ENCODE peak calls at places on chromosome 19, in five cellular contexts. G is GM23338, F is HCT116, D is H1, A is Panc1. E is an unnamed sample. For H3K4me1, the result is how much of the 10 kb centered on the place peaks cover.

GRCh38 chr19:13275016-13275722 is 125.0 kb downstream of the IER2 start:
- DNase-seq in F (no peak), A (no peak), G (no peak), D (no peak), E (no peak)

GRCh38 chr19:12721656-12722565 is 1.8 kb downstream of the TNPO2 start:
- DNase-seq in D (peak), A (no peak), F (no peak), G (peak), E (peak)

GRCh38 chr19:31340059-31341025 is 8.9 kb downstream of the TSHZ3 start:
- DNase-seq in F (no peak), D (no peak), G (peak), A (no peak), E (no peak)

GRCh38 chr19:517721-518136 is 10.4 kb downstream of the TPGS1 start:
- DNase-seq in A (no peak), F (no peak), D (no peak), G (no peak), E (peak)

GRCh38 chr19:38839816-38840582 is 8.4 kb upstream of the ECH1 start:
- DNase-seq in A (no peak), F (no peak), D (no peak), G (no peak), E (no peak)

GRCh38 chr19:33429891-33430673 is 56.6 kb downstream of the CEBPG start:
- DNase-seq in D (no peak), G (no peak), A (no peak), F (no peak), E (peak)

GRCh38 chr19:3822683-3823344 is 36.6 kb upstream of the MATK start:
- DNase-seq in G (no peak), A (no peak), F (no peak), D (no peak), E (no peak)

GRCh38 chr19:53509443-53509842 is 28.5 kb upstream of the ZNF331 start:
- DNase-seq in D (no peak), G (no peak), F (no peak), A (no peak), E (no peak)

GRCh38 chr19:43720936-43721335 is 5.1 kb downstream of the IRGC start:
- DNase-seq in A (no peak), F (no peak), G (no peak), D (no peak), E (no peak)

GRCh38 chr19:23992348-23992747 is 77.7 kb downstream of the ZNF726 start:
- DNase-seq in A (no peak), D (no peak), G (no peak), F (no peak), E (no peak)

GRCh38 chr19:719081-719512 is 10.4 kb downstream of the PALM start:
- DNase-seq in F (no peak), D (no peak), A (no peak), G (peak), E (peak)

GRCh38 chr19:5864725-5865486 is 5.4 kb downstream of the FUT5 start:
- DNase-seq in A (no peak), F (no peak), D (no peak), G (peak), E (no peak)

GRCh38 chr19:7417671-7418324 is 69.1 kb downstream of the ARHGEF18 start:
- DNase-seq in F (no peak), G (peak), D (no peak), A (no peak), E (no peak)

GRCh38 chr19:54100560-54100959 is at the start of gene OSCAR:
- DNase-seq in G (no peak), D (no peak), A (no peak), F (no peak), E (no peak)

GRCh38 chr19:10316229-10317044 is 622 bp upstream of the FDX2 start:
- DNase-seq in G (no peak), F (no peak), D (no peak), A (no peak), E (no peak)

GRCh38 chr19:31145021-31145420 is 204.2 kb downstream of the TSHZ3 start:
- DNase-seq in F (no peak), G (no peak), D (no peak), A (no peak), E (no peak)

GRCh38 chr19:39166571-39167391 is 30.0 kb upstream of the NCCRP1 start:
- DNase-seq in F (no peak), D (no peak), A (no peak), G (no peak), E (peak)

DNA sequence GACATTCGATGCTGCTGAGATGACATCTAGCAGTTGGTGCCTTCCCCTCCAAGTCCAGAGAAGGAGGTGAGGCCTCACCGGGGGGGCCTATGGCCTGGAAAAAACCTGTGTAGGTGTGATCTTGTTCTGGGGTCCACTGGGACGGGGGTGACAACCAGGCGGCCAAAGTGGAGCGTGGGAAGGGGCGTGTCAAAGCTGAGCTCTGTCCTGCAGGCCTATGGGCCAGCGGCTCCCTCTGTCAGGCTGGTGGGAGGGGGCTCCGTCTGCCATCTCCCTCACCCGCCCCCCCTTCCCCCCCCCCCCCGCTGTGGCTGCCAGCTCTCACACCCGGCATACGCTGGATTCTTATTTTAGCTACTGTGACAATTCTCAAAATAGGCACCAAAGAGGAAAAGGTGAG is 56.7 kb upstream of the UQCRFS1 start:
- DNase-seq in D (no peak), F (no peak), A (no peak), G (no peak), E (peak)
- TF ChIP-seq POLR2AphosphoS5 in D (no peak), F (no peak), A (no peak), G (no peak), E (no peak)

GRCh38 chr19:2615782-2616181 is 86.7 kb downstream of the GNG7 start:
- DNase-seq in D (no peak), G (no peak), A (no peak), F (no peak), E (no peak)
- H3K4me1 ChIP-seq in D (under half), G (under half), A (under half), F (under half), E (under half)

DNA sequence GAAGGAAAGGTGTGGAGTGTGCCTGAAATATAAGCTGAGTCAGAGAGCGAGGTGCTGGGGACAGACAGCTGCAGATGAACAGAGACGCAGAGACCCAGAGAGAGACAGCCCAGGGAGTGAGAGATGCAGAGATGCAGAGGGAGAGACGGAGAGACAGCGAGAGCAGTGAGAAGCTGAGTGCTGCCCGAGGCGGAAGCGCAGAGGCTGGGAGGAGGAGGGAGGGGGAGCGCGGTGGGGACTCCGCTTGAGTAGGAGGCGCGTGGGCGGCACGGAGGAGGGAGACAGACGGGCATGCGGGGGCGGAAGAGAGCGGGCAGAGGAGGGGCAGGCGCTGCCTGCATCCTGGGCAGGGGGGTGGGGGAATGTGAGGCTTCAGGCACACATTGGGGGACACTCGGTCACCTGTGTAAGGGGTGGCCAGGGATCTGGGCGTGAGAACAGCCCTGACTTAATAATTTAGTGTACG is 25.7 kb downstream of the SLC8A2 start:
- DNase-seq in G (peak), D (no peak), A (no peak), F (no peak), E (no peak)
- TF ChIP-seq POLR2AphosphoS5 in G (no peak), D (no peak), A (no peak), F (no peak), E (no peak)

DNA sequence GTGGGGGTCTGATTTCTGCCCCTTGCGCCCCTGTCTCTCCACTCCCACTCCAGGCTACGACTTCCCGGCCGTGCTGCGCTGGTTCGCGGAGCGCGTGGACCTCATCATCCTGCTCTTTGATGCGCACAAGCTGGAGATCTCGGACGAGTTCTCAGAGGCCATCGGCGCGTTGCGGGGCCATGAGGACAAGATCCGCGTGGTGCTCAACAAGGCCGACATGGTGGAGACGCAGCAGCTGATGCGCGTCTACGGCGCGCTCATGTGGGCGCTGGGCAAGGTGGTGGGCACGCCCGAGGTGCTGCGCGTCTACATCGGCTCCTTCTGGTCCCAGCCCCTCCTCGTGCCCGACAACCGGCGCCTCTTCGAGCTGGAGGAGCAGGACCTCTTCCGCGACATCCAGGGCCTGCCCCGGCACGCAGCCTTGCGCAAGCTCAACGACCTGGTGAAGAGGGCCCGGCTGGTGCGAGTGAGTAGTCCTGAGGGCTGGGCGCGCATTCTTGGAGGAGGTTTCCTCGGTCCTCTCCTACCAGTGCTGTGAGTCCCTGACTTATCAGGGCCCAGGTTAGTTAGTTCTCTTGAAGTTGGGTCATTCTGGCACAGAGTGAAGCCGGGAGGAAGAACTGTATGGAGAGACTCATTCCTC is 12.7 kb downstream of the EHD2 start:
- DNase-seq in G (peak), F (no peak), D (no peak), A (no peak), E (no peak)
- H3K4me1 ChIP-seq in G (under half), F (under half), D (under half), A (under half), E (half or more)

DNA sequence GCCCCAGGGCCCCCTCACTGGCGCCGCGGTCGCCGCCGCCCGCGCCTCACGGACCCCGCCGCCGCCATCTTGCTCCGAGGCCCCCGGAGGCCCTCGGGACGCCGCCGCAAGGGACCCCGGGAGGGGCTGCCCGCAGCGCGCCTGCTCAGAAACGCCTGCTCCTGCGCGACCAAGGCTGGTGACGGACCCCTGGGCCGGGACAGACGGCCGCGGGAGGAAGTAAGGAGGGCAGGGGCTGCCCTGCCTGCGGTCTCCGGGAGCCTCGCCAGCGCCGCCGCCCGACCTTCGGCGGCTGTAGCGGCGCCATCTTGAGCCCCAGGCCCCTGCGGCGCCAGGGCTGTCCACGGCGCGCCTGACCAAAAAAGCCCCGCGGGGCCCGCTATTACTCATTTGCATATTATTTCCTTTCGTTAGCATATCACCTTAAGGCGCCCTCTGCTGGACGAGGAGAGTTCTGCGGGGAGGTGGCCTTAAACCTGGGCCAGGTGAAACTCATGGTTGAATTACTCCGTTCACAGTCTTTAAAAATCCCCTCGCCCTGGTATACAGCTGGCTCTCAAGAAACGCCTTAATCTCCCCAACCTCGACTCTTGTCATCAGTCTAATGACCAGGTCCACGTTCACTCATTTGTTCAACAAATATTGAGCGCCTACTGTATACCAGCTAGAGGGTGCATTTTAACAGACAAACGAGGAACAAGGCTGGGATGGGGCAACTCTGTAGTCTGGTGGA is at the start of gene REXO1:
- DNase-seq in A (no peak), D (peak), F (peak), G (peak), E (peak)
- TF ChIP-seq POLR2AphosphoS5 in A (peak), D (peak), F (peak), G (no peak), E (peak)